ENCODE peak calls at places on chromosomes 2 and 18, in seven cellular contexts. One of them, this sample, is unnamed.

GRCh38 chr2:170206805-170207407 is 29.0 kb downstream of the MYO3B start:
- DNase-seq in AG04450: no peak
- DNase-seq in body of pancreas: no peak
- DNase-seq in psoas muscle: no peak
- DNase-seq in GM13976: no peak
- DNase-seq in CD4-positive, alpha-beta T cell: no peak
- DNase-seq in fibroblast of pulmonary artery: no peak
- DNase-seq in this sample: no peak

GRCh38 chr2:234502919-234503285 is 6.0 kb upstream of the ARL4C start:
- DNase-seq in psoas muscle: no peak
- DNase-seq in fibroblast of pulmonary artery: no peak
- DNase-seq in body of pancreas: no peak
- DNase-seq in GM13976: no peak
- DNase-seq in CD4-positive, alpha-beta T cell: no peak
- DNase-seq in AG04450: no peak
- DNase-seq in this sample: no peak

GRCh38 chr2:69946351-69947077 is 14.9 kb downstream of the ASPRV1 start:
- DNase-seq in fibroblast of pulmonary artery: peak; percentile 61
- DNase-seq in psoas muscle: no peak
- DNase-seq in CD4-positive, alpha-beta T cell: peak; percentile 48
- DNase-seq in AG04450: no peak
- DNase-seq in GM13976: peak; percentile 70
- DNase-seq in body of pancreas: no peak
- DNase-seq in this sample: no peak

GRCh38 chr2:50594233-50594632 is 437.7 kb downstream of the NRXN1 start:
- DNase-seq in fibroblast of pulmonary artery: no peak
- DNase-seq in AG04450: no peak
- DNase-seq in psoas muscle: no peak
- DNase-seq in CD4-positive, alpha-beta T cell: no peak
- DNase-seq in body of pancreas: no peak
- DNase-seq in GM13976: no peak
- DNase-seq in this sample: no peak

GRCh38 chr2:69720922-69721491 is 20.9 kb upstream of the ANXA4 start:
- DNase-seq in GM13976: no peak
- DNase-seq in body of pancreas: no peak
- DNase-seq in AG04450: no peak
- DNase-seq in fibroblast of pulmonary artery: no peak
- DNase-seq in psoas muscle: no peak
- DNase-seq in CD4-positive, alpha-beta T cell: no peak
- DNase-seq in this sample: no peak

GRCh38 chr2:171225302-171225980 is 64.7 kb upstream of the TLK1 start:
- DNase-seq in AG04450: peak; percentile 79
- DNase-seq in body of pancreas: no peak
- DNase-seq in GM13976: no peak
- DNase-seq in CD4-positive, alpha-beta T cell: no peak
- DNase-seq in psoas muscle: no peak
- DNase-seq in fibroblast of pulmonary artery: peak; percentile 89
- DNase-seq in this sample: no peak

GRCh38 chr2:42060028-42060427 is 12.2 kb downstream of the PKDCC start:
- DNase-seq in psoas muscle: no peak
- DNase-seq in AG04450: no peak
- DNase-seq in body of pancreas: no peak
- DNase-seq in GM13976: peak; percentile 69
- DNase-seq in fibroblast of pulmonary artery: no peak
- DNase-seq in CD4-positive, alpha-beta T cell: no peak
- DNase-seq in this sample: no peak

GRCh38 chr2:218745559-218746469 is 35.2 kb downstream of the TTLL4 start:
- DNase-seq in CD4-positive, alpha-beta T cell: no peak
- DNase-seq in psoas muscle: no peak
- DNase-seq in AG04450: no peak
- DNase-seq in body of pancreas: peak; percentile 63
- DNase-seq in GM13976: no peak
- DNase-seq in fibroblast of pulmonary artery: peak; percentile 90
- DNase-seq in this sample: no peak

GRCh38 chr2:240369725-240370585 is 65.5 kb upstream of the GPC1 start:
- DNase-seq in psoas muscle: peak; percentile 89
- DNase-seq in body of pancreas: peak; percentile 81
- DNase-seq in CD4-positive, alpha-beta T cell: no peak
- DNase-seq in fibroblast of pulmonary artery: peak; percentile 75
- DNase-seq in AG04450: peak; percentile 89
- DNase-seq in GM13976: no peak
- DNase-seq in this sample: no peak

GRCh38 chr2:151946856-151947523 is 118.8 kb upstream of the ARL5A start:
- DNase-seq in body of pancreas: peak; percentile 41
- DNase-seq in GM13976: peak; percentile 42
- DNase-seq in AG04450: no peak
- DNase-seq in CD4-positive, alpha-beta T cell: no peak
- DNase-seq in fibroblast of pulmonary artery: peak; percentile 10
- DNase-seq in psoas muscle: peak; percentile 13
- DNase-seq in this sample: no peak

GRCh38 chr2:55401124-55401523 is 18.5 kb downstream of the CCDC88A start:
- DNase-seq in fibroblast of pulmonary artery: no peak
- DNase-seq in GM13976: no peak
- DNase-seq in AG04450: no peak
- DNase-seq in psoas muscle: no peak
- DNase-seq in CD4-positive, alpha-beta T cell: no peak
- DNase-seq in body of pancreas: no peak
- DNase-seq in this sample: no peak

GRCh38 chr2:833180-833579 is 117.5 kb upstream of the SNTG2 start:
- DNase-seq in AG04450: no peak
- DNase-seq in body of pancreas: no peak
- DNase-seq in psoas muscle: no peak
- DNase-seq in fibroblast of pulmonary artery: no peak
- DNase-seq in GM13976: no peak
- DNase-seq in CD4-positive, alpha-beta T cell: no peak
- DNase-seq in this sample: no peak

GRCh38 chr2:202187570-202187969 is 50.8 kb downstream of the SUMO1 start:
- DNase-seq in fibroblast of pulmonary artery: no peak
- DNase-seq in GM13976: no peak
- DNase-seq in AG04450: no peak
- DNase-seq in body of pancreas: no peak
- DNase-seq in CD4-positive, alpha-beta T cell: no peak
- DNase-seq in psoas muscle: no peak
- DNase-seq in this sample: no peak

GRCh38 chr2:943821-944220 is 6.8 kb upstream of the SNTG2 start:
- DNase-seq in psoas muscle: no peak
- DNase-seq in GM13976: no peak
- DNase-seq in CD4-positive, alpha-beta T cell: no peak
- DNase-seq in AG04450: no peak
- DNase-seq in body of pancreas: no peak
- DNase-seq in fibroblast of pulmonary artery: no peak
- DNase-seq in this sample: no peak

GRCh38 chr2:65228249-65228750 is 669 bp downstream of the ACTR2 start:
- DNase-seq in body of pancreas: no peak
- DNase-seq in GM13976: peak; percentile 63
- DNase-seq in CD4-positive, alpha-beta T cell: peak; percentile 19
- DNase-seq in psoas muscle: no peak
- DNase-seq in AG04450: no peak
- DNase-seq in fibroblast of pulmonary artery: no peak
- DNase-seq in this sample: peak; percentile 44

GRCh38 chr18:47901624-47902362 is 28.7 kb downstream of the SMAD2 start:
- DNase-seq in AG04450: no peak
- DNase-seq in CD4-positive, alpha-beta T cell: no peak
- DNase-seq in fibroblast of pulmonary artery: no peak
- DNase-seq in GM13976: peak; percentile 21
- DNase-seq in body of pancreas: no peak
- DNase-seq in psoas muscle: no peak
- DNase-seq in this sample: no peak

DNA sequence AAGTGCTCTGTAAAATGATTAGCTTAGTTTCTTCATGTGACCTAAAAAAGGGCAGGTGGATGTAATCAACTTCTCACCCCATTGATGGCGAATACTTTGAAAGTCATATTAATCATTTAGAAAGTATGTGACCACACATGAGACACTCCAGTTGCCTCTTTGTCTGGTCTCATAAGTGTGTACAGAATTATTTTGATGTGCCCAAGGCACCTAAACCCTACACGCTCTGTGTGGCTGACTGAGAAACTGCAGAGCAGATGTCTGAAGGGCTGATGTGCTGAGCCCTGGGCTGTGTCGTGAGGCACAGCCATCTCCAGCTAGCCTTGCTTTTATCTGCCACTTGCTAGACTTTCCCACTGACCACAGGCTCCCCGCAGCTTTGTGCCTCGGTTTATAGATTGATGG is 26.9 kb downstream of the SGPP2 start:
- DNase-seq in AG04450: no peak
- DNase-seq in body of pancreas: no peak
- DNase-seq in psoas muscle: no peak
- DNase-seq in GM13976: peak; percentile 28
- DNase-seq in CD4-positive, alpha-beta T cell: no peak
- DNase-seq in fibroblast of pulmonary artery: no peak
- DNase-seq in this sample: no peak
- TF ChIP-seq CTCF in AG04450: no peak
- TF ChIP-seq CTCF in body of pancreas: no peak
- TF ChIP-seq CTCF in psoas muscle: no peak
- TF ChIP-seq CTCF in GM13976: peak; percentile 18
- TF ChIP-seq CTCF in CD4-positive, alpha-beta T cell: no peak
- TF ChIP-seq CTCF in fibroblast of pulmonary artery: no peak
- TF ChIP-seq CTCF in this sample: no peak

DNA sequence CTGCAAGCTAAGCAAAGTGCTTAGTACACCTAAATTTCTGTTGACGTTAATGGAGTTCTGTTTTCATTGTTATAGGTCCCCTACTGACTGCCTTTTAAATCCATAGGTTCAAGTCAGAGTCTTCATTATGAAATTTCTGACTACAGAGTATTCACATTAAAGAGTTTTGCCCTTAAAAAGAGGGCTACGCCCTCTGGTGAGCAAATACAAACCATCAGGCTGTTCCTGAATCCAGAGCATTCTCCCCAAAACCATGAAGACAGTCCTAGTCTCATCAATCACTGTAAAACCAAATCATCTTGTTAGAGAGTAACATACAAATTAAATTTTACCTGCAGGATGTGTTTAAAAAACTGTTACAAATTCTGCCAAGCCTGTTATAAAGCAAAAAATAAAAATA is 1091.7 kb downstream of the TDRD15 start:
- DNase-seq in AG04450: no peak
- DNase-seq in body of pancreas: no peak
- DNase-seq in CD4-positive, alpha-beta T cell: no peak
- DNase-seq in psoas muscle: no peak
- DNase-seq in fibroblast of pulmonary artery: no peak
- DNase-seq in GM13976: no peak
- DNase-seq in this sample: no peak
- TF ChIP-seq CTCF in AG04450: no peak
- TF ChIP-seq CTCF in body of pancreas: no peak
- TF ChIP-seq CTCF in CD4-positive, alpha-beta T cell: no peak
- TF ChIP-seq CTCF in psoas muscle: no peak
- TF ChIP-seq CTCF in fibroblast of pulmonary artery: no peak
- TF ChIP-seq CTCF in GM13976: no peak
- TF ChIP-seq CTCF in this sample: no peak

GRCh38 chr18:12113999-12114646 is 20.5 kb downstream of the ANKRD62 start:
- DNase-seq in CD4-positive, alpha-beta T cell: no peak
- DNase-seq in fibroblast of pulmonary artery: no peak
- DNase-seq in AG04450: no peak
- DNase-seq in psoas muscle: no peak
- DNase-seq in GM13976: no peak
- DNase-seq in body of pancreas: no peak
- DNase-seq in this sample: no peak
- TF ChIP-seq CTCF in CD4-positive, alpha-beta T cell: no peak
- TF ChIP-seq CTCF in fibroblast of pulmonary artery: no peak
- TF ChIP-seq CTCF in AG04450: no peak
- TF ChIP-seq CTCF in psoas muscle: no peak
- TF ChIP-seq CTCF in GM13976: no peak
- TF ChIP-seq CTCF in body of pancreas: no peak
- TF ChIP-seq CTCF in this sample: no peak

GRCh38 chr2:75290600-75291140 is 91.3 kb upstream of the TACR1 start:
- DNase-seq in CD4-positive, alpha-beta T cell: no peak
- DNase-seq in fibroblast of pulmonary artery: peak; percentile 50
- DNase-seq in psoas muscle: no peak
- DNase-seq in body of pancreas: no peak
- DNase-seq in AG04450: no peak
- DNase-seq in GM13976: no peak
- DNase-seq in this sample: no peak
- TF ChIP-seq CTCF in CD4-positive, alpha-beta T cell: no peak
- TF ChIP-seq CTCF in fibroblast of pulmonary artery: peak; percentile 63
- TF ChIP-seq CTCF in psoas muscle: peak; percentile 8
- TF ChIP-seq CTCF in body of pancreas: no peak
- TF ChIP-seq CTCF in AG04450: peak; percentile 74
- TF ChIP-seq CTCF in GM13976: no peak
- TF ChIP-seq CTCF in this sample: no peak

DNA sequence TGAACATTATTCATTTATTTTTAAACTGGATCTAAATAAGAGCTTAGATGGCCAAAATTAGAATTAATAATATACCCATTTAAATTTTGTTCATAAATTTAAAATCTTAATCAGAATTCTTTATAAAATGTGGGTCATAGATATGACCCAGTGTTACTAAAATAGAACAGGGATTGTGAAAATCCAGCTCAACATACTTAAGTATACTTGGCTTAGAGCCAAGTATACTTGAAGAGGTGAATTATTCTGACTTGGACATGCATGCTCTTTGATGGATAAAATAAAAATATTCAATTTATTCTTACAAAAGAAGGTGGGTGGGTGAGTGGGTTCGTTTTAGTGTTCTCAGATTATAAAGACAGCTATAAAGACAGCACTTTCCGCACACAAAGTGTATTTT is 70.7 kb downstream of the SPOPL start:
- DNase-seq in body of pancreas: no peak
- DNase-seq in GM13976: no peak
- DNase-seq in AG04450: no peak
- DNase-seq in psoas muscle: no peak
- DNase-seq in CD4-positive, alpha-beta T cell: no peak
- DNase-seq in fibroblast of pulmonary artery: peak; percentile 18
- DNase-seq in this sample: no peak
- TF ChIP-seq CTCF in body of pancreas: no peak
- TF ChIP-seq CTCF in GM13976: no peak
- TF ChIP-seq CTCF in AG04450: no peak
- TF ChIP-seq CTCF in psoas muscle: no peak
- TF ChIP-seq CTCF in CD4-positive, alpha-beta T cell: no peak
- TF ChIP-seq CTCF in fibroblast of pulmonary artery: no peak
- TF ChIP-seq CTCF in this sample: no peak

DNA sequence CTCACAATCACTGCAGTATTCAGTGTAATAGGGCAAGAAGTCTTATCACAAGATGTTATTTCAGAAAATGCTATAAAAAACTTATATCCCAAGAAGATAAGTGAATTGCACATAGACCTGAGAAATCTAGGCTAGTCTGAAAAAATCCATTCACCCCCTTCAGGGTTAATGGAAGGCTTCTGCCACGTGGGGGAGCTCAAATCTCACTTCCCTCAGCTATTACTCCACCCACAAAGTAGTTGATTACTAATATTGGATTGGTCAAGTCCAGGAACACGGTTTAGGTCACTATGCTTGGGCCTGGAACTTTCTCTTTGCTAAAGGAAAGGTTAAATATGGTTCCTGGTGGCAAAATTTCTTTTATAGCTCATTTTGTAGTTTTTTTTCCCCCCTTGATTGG is 51.2 kb upstream of the ADAM23 start:
- DNase-seq in body of pancreas: no peak
- DNase-seq in AG04450: peak; percentile 7
- DNase-seq in psoas muscle: no peak
- DNase-seq in CD4-positive, alpha-beta T cell: no peak
- DNase-seq in GM13976: peak; percentile 65
- DNase-seq in fibroblast of pulmonary artery: peak; percentile 68
- DNase-seq in this sample: no peak
- TF ChIP-seq CTCF in body of pancreas: no peak
- TF ChIP-seq CTCF in AG04450: peak; percentile 63
- TF ChIP-seq CTCF in psoas muscle: peak; percentile 50
- TF ChIP-seq CTCF in CD4-positive, alpha-beta T cell: peak; percentile 19
- TF ChIP-seq CTCF in GM13976: peak; percentile 45
- TF ChIP-seq CTCF in fibroblast of pulmonary artery: peak; percentile 57
- TF ChIP-seq CTCF in this sample: no peak

GRCh38 chr18:10230072-10230471 is 224.4 kb upstream of the APCDD1 start:
- DNase-seq in GM13976: no peak
- DNase-seq in body of pancreas: no peak
- DNase-seq in fibroblast of pulmonary artery: peak; percentile 65
- DNase-seq in AG04450: peak; percentile 4
- DNase-seq in psoas muscle: no peak
- DNase-seq in CD4-positive, alpha-beta T cell: no peak
- DNase-seq in this sample: no peak
- TF ChIP-seq CTCF in GM13976: no peak
- TF ChIP-seq CTCF in body of pancreas: no peak
- TF ChIP-seq CTCF in fibroblast of pulmonary artery: no peak
- TF ChIP-seq CTCF in AG04450: no peak
- TF ChIP-seq CTCF in psoas muscle: no peak
- TF ChIP-seq CTCF in CD4-positive, alpha-beta T cell: no peak
- TF ChIP-seq CTCF in this sample: no peak

GRCh38 chr18:77422974-77423373 is 173.3 kb downstream of the GALR1 start:
- DNase-seq in CD4-positive, alpha-beta T cell: no peak
- DNase-seq in psoas muscle: no peak
- DNase-seq in fibroblast of pulmonary artery: no peak
- DNase-seq in GM13976: no peak
- DNase-seq in AG04450: no peak
- DNase-seq in body of pancreas: no peak
- DNase-seq in this sample: no peak
- TF ChIP-seq CTCF in CD4-positive, alpha-beta T cell: no peak
- TF ChIP-seq CTCF in psoas muscle: no peak
- TF ChIP-seq CTCF in fibroblast of pulmonary artery: no peak
- TF ChIP-seq CTCF in GM13976: no peak
- TF ChIP-seq CTCF in AG04450: no peak
- TF ChIP-seq CTCF in body of pancreas: no peak
- TF ChIP-seq CTCF in this sample: no peak

This sample was measured in activated B cell treated with CpG ODN at 0.5 μM for 24 hours.